ENCODE peak calls at places on chromosome 19, in seven cellular contexts. One of them, this sample, is unnamed.

GRCh38 chr19:29845576-29846176 is 33.9 kb downstream of the CCNE1 start:
- DNase-seq in stimulated activated CD4-positive, alpha-beta T cell treated with anti-CD3 and anti-CD28 coated beads, TNF-alpha, amount 100 ng/mL, for 4 hours: no peak
- DNase-seq in activated CD4-positive, alpha-beta memory T cell treated with anti-CD3 and anti-CD28 coated beads, Interleukin-2, amount 10 ng/mL, durations not matched to agents 7 days and 5 days: no peak
- DNase-seq in lung: no peak
- DNase-seq in fibroblast of mammary gland: peak; percentile 54
- DNase-seq in NCI-H187: no peak
- DNase-seq in endothelial cell: no peak
- DNase-seq in this sample: peak; percentile 30

GRCh38 chr19:6234527-6234926 is 45.2 kb downstream of the MLLT1 start:
- DNase-seq in stimulated activated CD4-positive, alpha-beta T cell treated with anti-CD3 and anti-CD28 coated beads, TNF-alpha, amount 100 ng/mL, for 4 hours: no peak
- DNase-seq in activated CD4-positive, alpha-beta memory T cell treated with anti-CD3 and anti-CD28 coated beads, Interleukin-2, amount 10 ng/mL, durations not matched to agents 7 days and 5 days: no peak
- DNase-seq in lung: no peak
- DNase-seq in fibroblast of mammary gland: no peak
- DNase-seq in NCI-H187: no peak
- DNase-seq in endothelial cell: no peak
- DNase-seq in this sample: no peak

GRCh38 chr19:38047641-38048040 is 140.6 kb downstream of the SIPA1L3 start:
- DNase-seq in stimulated activated CD4-positive, alpha-beta T cell treated with anti-CD3 and anti-CD28 coated beads, TNF-alpha, amount 100 ng/mL, for 4 hours: no peak
- DNase-seq in activated CD4-positive, alpha-beta memory T cell treated with anti-CD3 and anti-CD28 coated beads, Interleukin-2, amount 10 ng/mL, durations not matched to agents 7 days and 5 days: no peak
- DNase-seq in lung: no peak
- DNase-seq in fibroblast of mammary gland: no peak
- DNase-seq in NCI-H187: no peak
- DNase-seq in endothelial cell: no peak
- DNase-seq in this sample: no peak

GRCh38 chr19:31354316-31354715 is 5.1 kb upstream of the TSHZ3 start:
- DNase-seq in stimulated activated CD4-positive, alpha-beta T cell treated with anti-CD3 and anti-CD28 coated beads, TNF-alpha, amount 100 ng/mL, for 4 hours: no peak
- DNase-seq in activated CD4-positive, alpha-beta memory T cell treated with anti-CD3 and anti-CD28 coated beads, Interleukin-2, amount 10 ng/mL, durations not matched to agents 7 days and 5 days: no peak
- DNase-seq in lung: no peak
- DNase-seq in fibroblast of mammary gland: no peak
- DNase-seq in NCI-H187: no peak
- DNase-seq in endothelial cell: no peak
- DNase-seq in this sample: no peak

GRCh38 chr19:18231775-18232174 is 5.5 kb upstream of the PDE4C start:
- DNase-seq in stimulated activated CD4-positive, alpha-beta T cell treated with anti-CD3 and anti-CD28 coated beads, TNF-alpha, amount 100 ng/mL, for 4 hours: no peak
- DNase-seq in activated CD4-positive, alpha-beta memory T cell treated with anti-CD3 and anti-CD28 coated beads, Interleukin-2, amount 10 ng/mL, durations not matched to agents 7 days and 5 days: no peak
- DNase-seq in lung: no peak
- DNase-seq in fibroblast of mammary gland: no peak
- DNase-seq in NCI-H187: no peak
- DNase-seq in endothelial cell: no peak
- DNase-seq in this sample: no peak

GRCh38 chr19:47142779-47143178 is 12.1 kb downstream of the SAE1 start:
- DNase-seq in stimulated activated CD4-positive, alpha-beta T cell treated with anti-CD3 and anti-CD28 coated beads, TNF-alpha, amount 100 ng/mL, for 4 hours: no peak
- DNase-seq in activated CD4-positive, alpha-beta memory T cell treated with anti-CD3 and anti-CD28 coated beads, Interleukin-2, amount 10 ng/mL, durations not matched to agents 7 days and 5 days: no peak
- DNase-seq in lung: no peak
- DNase-seq in fibroblast of mammary gland: no peak
- DNase-seq in NCI-H187: no peak
- DNase-seq in endothelial cell: no peak
- DNase-seq in this sample: no peak

GRCh38 chr19:13016245-13016627 is 21.0 kb downstream of the NFIX start:
- DNase-seq in stimulated activated CD4-positive, alpha-beta T cell treated with anti-CD3 and anti-CD28 coated beads, TNF-alpha, amount 100 ng/mL, for 4 hours: no peak
- DNase-seq in activated CD4-positive, alpha-beta memory T cell treated with anti-CD3 and anti-CD28 coated beads, Interleukin-2, amount 10 ng/mL, durations not matched to agents 7 days and 5 days: no peak
- DNase-seq in lung: no peak
- DNase-seq in fibroblast of mammary gland: no peak
- DNase-seq in NCI-H187: no peak
- DNase-seq in endothelial cell: no peak
- DNase-seq in this sample: no peak

GRCh38 chr19:39428309-39429112 is 7.2 kb downstream of the RPS16 start:
- DNase-seq in stimulated activated CD4-positive, alpha-beta T cell treated with anti-CD3 and anti-CD28 coated beads, TNF-alpha, amount 100 ng/mL, for 4 hours: no peak
- DNase-seq in activated CD4-positive, alpha-beta memory T cell treated with anti-CD3 and anti-CD28 coated beads, Interleukin-2, amount 10 ng/mL, durations not matched to agents 7 days and 5 days: no peak
- DNase-seq in lung: no peak
- DNase-seq in fibroblast of mammary gland: peak; percentile 89
- DNase-seq in NCI-H187: no peak
- DNase-seq in endothelial cell: peak; percentile 72
- DNase-seq in this sample: no peak

GRCh38 chr19:39296055-39296645 is at the start of gene IFNL1:
- DNase-seq in stimulated activated CD4-positive, alpha-beta T cell treated with anti-CD3 and anti-CD28 coated beads, TNF-alpha, amount 100 ng/mL, for 4 hours: no peak
- DNase-seq in activated CD4-positive, alpha-beta memory T cell treated with anti-CD3 and anti-CD28 coated beads, Interleukin-2, amount 10 ng/mL, durations not matched to agents 7 days and 5 days: no peak
- DNase-seq in lung: no peak
- DNase-seq in fibroblast of mammary gland: no peak
- DNase-seq in NCI-H187: no peak
- DNase-seq in endothelial cell: no peak
- DNase-seq in this sample: no peak

GRCh38 chr19:31974290-31974689 is 371.1 kb upstream of the ZNF507 start:
- DNase-seq in stimulated activated CD4-positive, alpha-beta T cell treated with anti-CD3 and anti-CD28 coated beads, TNF-alpha, amount 100 ng/mL, for 4 hours: no peak
- DNase-seq in activated CD4-positive, alpha-beta memory T cell treated with anti-CD3 and anti-CD28 coated beads, Interleukin-2, amount 10 ng/mL, durations not matched to agents 7 days and 5 days: no peak
- DNase-seq in lung: no peak
- DNase-seq in fibroblast of mammary gland: no peak
- DNase-seq in NCI-H187: no peak
- DNase-seq in endothelial cell: no peak
- DNase-seq in this sample: no peak

GRCh38 chr19:38444026-38444425 is 10.5 kb downstream of the RYR1 start:
- DNase-seq in stimulated activated CD4-positive, alpha-beta T cell treated with anti-CD3 and anti-CD28 coated beads, TNF-alpha, amount 100 ng/mL, for 4 hours: no peak
- DNase-seq in activated CD4-positive, alpha-beta memory T cell treated with anti-CD3 and anti-CD28 coated beads, Interleukin-2, amount 10 ng/mL, durations not matched to agents 7 days and 5 days: no peak
- DNase-seq in lung: no peak
- DNase-seq in fibroblast of mammary gland: no peak
- DNase-seq in NCI-H187: no peak
- DNase-seq in endothelial cell: no peak
- DNase-seq in this sample: no peak

GRCh38 chr19:17331254-17331558 is 3.4 kb downstream of the ANO8 start:
- DNase-seq in stimulated activated CD4-positive, alpha-beta T cell treated with anti-CD3 and anti-CD28 coated beads, TNF-alpha, amount 100 ng/mL, for 4 hours: no peak
- DNase-seq in activated CD4-positive, alpha-beta memory T cell treated with anti-CD3 and anti-CD28 coated beads, Interleukin-2, amount 10 ng/mL, durations not matched to agents 7 days and 5 days: no peak
- DNase-seq in lung: no peak
- DNase-seq in fibroblast of mammary gland: no peak
- DNase-seq in NCI-H187: no peak
- DNase-seq in endothelial cell: no peak
- DNase-seq in this sample: no peak